ENCODE peak calls at places on chromosomes 3 and 15, in four cellular contexts. X is psoas muscle, S is T-cell, N is nucleus accumbens. Q is an unnamed sample.

GRCh38 chr15:88447206-88447605 is 20.0 kb downstream of the MRPL46 start:
- DNase-seq in N (no peak), X (no peak), S (no peak), Q (no peak)

GRCh38 chr3:44482721-44483120 is 5.3 kb upstream of the ZNF445 start:
- DNase-seq in S (no peak), N (no peak), X (no peak), Q (no peak)

GRCh38 chr15:63481105-63481810 is 23.1 kb upstream of the USP3 start:
- DNase-seq in N (no peak), X (no peak), S (no peak), Q (peak; percentile 18)

GRCh38 chr3:174376346-174376745 is 482.8 kb upstream of the NAALADL2 start:
- DNase-seq in X (no peak), N (no peak), S (no peak), Q (peak; percentile 70)

GRCh38 chr15:91649922-91650321 is 203.6 kb upstream of the SLCO3A1 start:
- DNase-seq in N (no peak), X (no peak), S (no peak), Q (no peak)

GRCh38 chr3:30628931-30629590 is 22.7 kb downstream of the TGFBR2 start:
- DNase-seq in S (no peak), X (no peak), N (no peak), Q (no peak)

GRCh38 chr15:98554272-98555172 is 93.8 kb upstream of the IGF1R start:
- DNase-seq in X (no peak), N (no peak), S (no peak), Q (no peak)

GRCh38 chr15:45449878-45450277 is 71.5 kb upstream of the GATM start:
- DNase-seq in N (no peak), X (no peak), S (no peak), Q (no peak)

GRCh38 chr3:113743006-113743639 is 2.9 kb downstream of the NAA50 start:
- DNase-seq in N (no peak), X (no peak), S (no peak), Q (no peak)

GRCh38 chr15:85118581-85118980 is 136.9 kb downstream of the PDE8A start:
- DNase-seq in S (no peak), X (no peak), N (no peak), Q (no peak)

GRCh38 chr15:66294157-66294931 is 976 bp downstream of the DIS3L start:
- DNase-seq in N (peak; percentile 44), S (no peak), X (no peak), Q (peak; percentile 75)

GRCh38 chr3:12948891-12949711 is 107.7 kb upstream of the RPL32 start:
- DNase-seq in S (no peak), N (no peak), X (no peak), Q (peak; percentile 70)

GRCh38 chr3:94225176-94225742 is 162.4 kb downstream of the NSUN3 start:
- DNase-seq in S (no peak), N (no peak), X (no peak), Q (peak; percentile 51)